ENCODE peak calls at places on chromosomes 5 and 9, in four cellular contexts. E is fibroblast of lung, A is mammary epithelial cell, K is DND-41. Q is an unnamed sample.

GRCh38 chr5:43020294-43020711 is 19.8 kb downstream of the ANXA2R start:
- DNase-seq in E (peak; percentile 70), A (no peak), K (peak; percentile 71), Q (no peak)

GRCh38 chr5:40436535-40437237 is 243.0 kb upstream of the PTGER4 start:
- DNase-seq in E (no peak), A (no peak), K (no peak), Q (no peak)

GRCh38 chr5:74631088-74631960 is 9.2 kb downstream of the ENC1 start:
- DNase-seq in E (peak; percentile 93), A (no peak), K (no peak), Q (peak; percentile 62)

GRCh38 chr5:33275921-33276705 is 164.7 kb upstream of the TARS1 start:
- DNase-seq in E (peak; percentile 88), A (no peak), K (no peak), Q (no peak)

GRCh38 chr5:180350711-180351110 is 2.4 kb downstream of the GFPT2 start:
- DNase-seq in E (no peak), A (no peak), K (no peak), Q (no peak)

GRCh38 chr5:94969174-94969573 is 315.7 kb downstream of the MCTP1 start:
- DNase-seq in E (peak; percentile 17), A (no peak), K (no peak), Q (peak; percentile 57)

GRCh38 chr5:95709967-95710650 is 21.0 kb upstream of the RHOBTB3 start:
- DNase-seq in E (peak; percentile 35), A (no peak), K (no peak), Q (no peak)

GRCh38 chr5:9067129-9067528 is 478.7 kb downstream of the SEMA5A start:
- DNase-seq in E (no peak), A (no peak), K (no peak), Q (no peak)

GRCh38 chr9:89740722-89741121 is 135.9 kb downstream of the GADD45G start:
- DNase-seq in E (no peak), A (no peak), K (no peak), Q (no peak)

GRCh38 chr9:3508531-3509374 is 17.0 kb downstream of the RFX3 start:
- DNase-seq in E (peak; percentile 60), A (peak; percentile 47), K (no peak), Q (peak; percentile 55)

GRCh38 chr5:97231025-97231636 is 48.1 kb upstream of the RIOK2 start:
- DNase-seq in E (peak; percentile 71), A (peak; percentile 58), K (peak; percentile 51), Q (peak; percentile 79)

GRCh38 chr5:51382759-51383493 is at the start of gene ISL1:
- DNase-seq in E (peak; percentile 69), A (peak; percentile 77), K (no peak), Q (peak; percentile 97)

GRCh38 chr5:37850128-37850865 is 10.5 kb upstream of the GDNF start:
- DNase-seq in E (peak; percentile 30), A (peak; percentile 49), K (no peak), Q (no peak)

GRCh38 chr5:138353550-138353893 is 1.0 kb downstream of the KDM3B start:
- DNase-seq in E (no peak), A (no peak), K (no peak), Q (no peak)

GRCh38 chr9:121499427-121500164 is at the start of gene GGTA1:
- DNase-seq in E (peak; percentile 61), A (peak; percentile 50), K (no peak), Q (peak; percentile 31)

GRCh38 chr9:2241875-2242741 is 227.0 kb downstream of the SMARCA2 start:
- DNase-seq in E (peak; percentile 92), A (peak; percentile 86), K (peak; percentile 81), Q (peak; percentile 93)

GRCh38 chr5:102617857-102618187 is 119.0 kb upstream of the SLCO6A1 start:
- DNase-seq in E (no peak), A (no peak), K (no peak), Q (no peak)

GRCh38 chr9:13386935-13387667 is 107.6 kb upstream of the MPDZ start:
- DNase-seq in E (peak; percentile 97), A (no peak), K (no peak), Q (no peak)

GRCh38 chr5:108345541-108346171 is 36.2 kb downstream of the FBXL17 start:
- DNase-seq in E (peak; percentile 41), A (peak; percentile 28), K (no peak), Q (peak; percentile 69)

GRCh38 chr5:6801236-6801635 is 88.0 kb downstream of the TENT4A start:
- DNase-seq in E (no peak), A (no peak), K (no peak), Q (no peak)

GRCh38 chr5:37567566-37567965 is 188.4 kb downstream of the WDR70 start:
- DNase-seq in E (no peak), A (no peak), K (no peak), Q (no peak)

GRCh38 chr5:134948929-134949328 is 18.8 kb upstream of the CATSPER3 start:
- DNase-seq in E (peak; percentile 66), A (peak; percentile 5), K (no peak), Q (no peak)

GRCh38 chr9:135992486-135993408 is 31.6 kb upstream of the UBAC1 start:
- DNase-seq in E (peak; percentile 86), A (peak; percentile 46), K (no peak), Q (peak; percentile 39)

GRCh38 chr9:101400120-101400519 is 1.5 kb downstream of the ZNF189 start:
- DNase-seq in E (peak; percentile 6), A (no peak), K (no peak), Q (no peak)

GRCh38 chr5:73678322-73678740 is 52.3 kb downstream of the ARHGEF28 start:
- DNase-seq in E (no peak), A (no peak), K (no peak), Q (no peak)

GRCh38 chr5:96943829-96944228 is 7.9 kb downstream of the LNPEP start:
- DNase-seq in E (peak; percentile 24), A (no peak), K (no peak), Q (no peak)

GRCh38 chr5:37248970-37249819 is at the start of gene CPLANE1:
- DNase-seq in E (peak; percentile 83), A (peak; percentile 60), K (peak; percentile 84), Q (peak; percentile 78)

GRCh38 chr9:105007143-105007542 is 79.2 kb upstream of the ABCA1 start:
- DNase-seq in E (peak; percentile 96), A (peak; percentile 89), K (no peak), Q (no peak)

GRCh38 chr5:135977375-135977928 is 22.7 kb upstream of the LECT2 start:
- DNase-seq in E (peak; percentile 65), A (peak; percentile 16), K (peak; percentile 17), Q (peak; percentile 76)

GRCh38 chr5:124641154-124641792 is 105.2 kb downstream of the ZNF608 start:
- DNase-seq in E (no peak), A (no peak), K (no peak), Q (no peak)

GRCh38 chr9:117135481-117135880 is 279.4 kb downstream of the ASTN2 start:
- DNase-seq in E (no peak), A (no peak), K (no peak), Q (no peak)
- TF ChIP-seq EZH2 in E (no peak), A (no peak), K (no peak), Q (no peak)

GRCh38 chr9:128556915-128557634 is 4.7 kb downstream of the SPTAN1 start:
- DNase-seq in E (no peak), A (peak; percentile 10), K (no peak), Q (no peak)
- H3K4me1 ChIP-seq in E (peaks cover 12% of the 10 kb centered on the region), A (peaks cover 50% of the 10 kb centered on the region), K (peaks cover 48% of the 10 kb centered on the region), Q (peaks cover 59% of the 10 kb centered on the region)

DNA sequence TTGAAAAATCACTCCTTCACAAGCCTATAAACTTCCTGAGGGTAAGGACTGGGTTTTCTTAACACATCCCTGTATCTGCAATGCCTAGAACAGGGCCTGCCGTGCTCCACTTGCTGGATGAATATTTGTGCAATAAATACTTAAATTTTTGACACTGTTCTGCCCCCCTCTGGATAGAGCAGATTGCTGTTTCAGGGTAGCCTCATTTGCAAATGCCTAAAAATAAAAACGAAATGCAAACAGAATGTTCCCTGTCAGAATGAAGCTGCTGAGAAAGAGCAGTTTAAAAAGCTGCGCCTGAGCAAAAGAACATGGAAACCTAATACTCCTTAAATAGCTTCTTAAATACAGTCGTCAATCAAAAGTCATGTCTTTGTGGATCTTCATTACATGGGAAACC is 385.3 kb downstream of the PRELID2 start:
- DNase-seq in E (no peak), A (no peak), K (no peak), Q (peak; percentile 17)
- TF ChIP-seq CTCF in E (no peak), A (no peak), K (no peak), Q (peak; percentile 30)

DNA sequence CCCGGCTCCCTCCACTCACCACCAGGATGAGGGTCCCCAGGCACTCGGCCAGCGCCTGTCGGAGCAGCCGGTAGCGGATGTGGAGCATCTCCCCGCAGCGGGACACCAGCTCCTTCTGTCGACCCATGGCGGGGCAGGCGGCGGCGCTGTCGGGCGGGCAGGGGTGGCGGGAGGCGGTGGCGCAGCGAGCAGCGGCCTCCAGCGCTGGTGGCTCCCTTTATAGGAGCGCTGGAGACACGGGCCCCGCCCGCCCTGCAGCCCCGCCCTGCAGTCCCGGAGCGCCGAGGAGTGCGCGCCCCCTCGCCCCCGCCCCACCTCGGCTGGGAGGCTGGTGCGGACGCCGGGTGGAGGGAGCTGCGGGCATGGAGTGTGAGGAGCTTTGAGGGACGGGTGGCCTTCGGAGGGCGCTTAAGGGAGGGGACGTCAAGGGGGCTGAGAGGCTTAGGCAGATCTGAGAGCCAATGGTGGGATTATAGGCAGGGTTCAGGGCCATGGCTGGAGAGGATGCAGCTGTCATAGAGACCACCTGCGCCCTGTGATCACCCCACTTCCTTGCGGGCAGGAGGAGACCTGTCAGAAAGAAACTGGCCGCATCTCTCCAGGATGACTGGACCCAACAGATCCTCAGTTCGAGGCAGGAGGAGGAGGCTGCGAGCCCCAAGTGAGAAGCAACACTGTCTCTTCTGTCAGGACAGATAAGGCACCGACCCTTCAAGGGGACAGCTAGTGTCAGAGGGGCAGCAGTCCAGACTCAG is at the start of gene AQP3:
- DNase-seq in E (peak; percentile 49), A (peak; percentile 44), K (peak; percentile 74), Q (peak; percentile 75)
- TF ChIP-seq EZH2 in E (no peak), A (no peak), K (no peak), Q (no peak)

GRCh38 chr5:179315356-179315890 is 29.8 kb downstream of the ADAMTS2 start:
- DNase-seq in E (no peak), A (no peak), K (no peak), Q (no peak)

GRCh38 chr5:179313849-179314521 is 31.3 kb downstream of the ADAMTS2 start:
- DNase-seq in E (peak; percentile 94), A (no peak), K (no peak), Q (no peak)

GRCh38 chr5:179316111-179316551 is 29.1 kb downstream of the ADAMTS2 start:
- DNase-seq in E (no peak), A (no peak), K (no peak), Q (no peak)

GRCh38 chr5:179312557-179313235 is 32.6 kb downstream of the ADAMTS2 start:
- DNase-seq in E (no peak), A (no peak), K (no peak), Q (no peak)

GRCh38 chr5:179314606-179315355 is 30.5 kb downstream of the ADAMTS2 start:
- DNase-seq in E (no peak), A (no peak), K (no peak), Q (no peak)
- H3K4me1 ChIP-seq in E (peaks cover 17% of the 10 kb centered on the region), A (no peaks in the 10 kb centered on the region), K (no peaks in the 10 kb centered on the region), Q (no peaks in the 10 kb centered on the region)

DNA sequence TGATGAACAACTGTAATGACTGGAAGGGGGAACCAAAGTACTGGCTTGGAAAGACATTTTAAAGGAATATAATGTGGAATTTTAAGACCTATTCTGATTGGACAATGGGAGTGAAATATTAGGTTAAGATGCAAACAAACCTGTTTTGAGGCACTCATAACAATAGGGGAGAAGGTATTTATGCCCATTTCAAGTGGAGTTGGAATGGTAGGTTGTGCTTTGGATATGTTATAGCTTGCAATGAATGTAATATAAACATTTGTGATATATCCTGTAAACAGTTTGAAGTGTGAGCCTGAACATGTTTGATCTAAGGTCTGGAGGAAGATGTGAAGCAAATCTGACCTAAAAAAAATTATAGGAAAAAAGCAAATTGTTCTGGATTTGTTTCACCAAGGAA is 129.6 kb upstream of the GRHPR start:
- DNase-seq in E (no peak), A (no peak), K (no peak), Q (no peak)
- TF ChIP-seq CTCF in E (no peak), A (no peak), K (no peak), Q (no peak)

GRCh38 chr5:77957-78804 is 13.8 kb upstream of the PLEKHG4B start:
- DNase-seq in E (peak; percentile 85), A (no peak), K (peak; percentile 42), Q (peak; percentile 40)
- TF ChIP-seq EZH2 in E (no peak), A (no peak), K (no peak), Q (no peak)